ENCODE peak calls at places on chromosomes 2 and 18, in ten cellular contexts. Q is bronchial epithelial cell; A is SIG-M5; U is H9; D is heart right ventricle; Z is pancreas; P is AG20443; J is NCI-H1417; H is activated CD4-positive, alpha-beta T cell treated with anti-CD3 and anti-CD28 coated beads, Interleukin-2, amount 50 U/mL, for 4 hours; L is GM03348. K is an unnamed sample.
A peak's percentile ranks its signal among the peaks of the same experiment; 100 is the strongest.

GRCh38 chr2:128556633-128557032 is 238.0 kb upstream of the HS6ST1 start:
- DNase-seq in Z (no peak), A (no peak), P (no peak), J (no peak), L (no peak), D (no peak), H (no peak), U (no peak), Q (no peak), K (no peak)

GRCh38 chr2:239832101-239832994 is 192.8 kb downstream of the NDUFA10 start:
- DNase-seq in Z (no peak), Q (no peak), D (no peak), L (no peak), P (no peak), H (no peak), A (no peak), U (peak; percentile 19), J (no peak), K (no peak)

GRCh38 chr2:1685957-1686783 is 58.1 kb downstream of the PXDN start:
- DNase-seq in P (peak; percentile 51), U (peak; percentile 74), H (no peak), J (no peak), Z (no peak), D (no peak), A (no peak), Q (no peak), L (peak; percentile 45), K (no peak)

GRCh38 chr18:7172611-7173010 is 55.0 kb upstream of the LAMA1 start:
- DNase-seq in J (no peak), U (no peak), D (no peak), H (no peak), P (no peak), L (no peak), Z (no peak), Q (no peak), A (no peak), K (no peak)

GRCh38 chr2:84971799-84972790 is 1.1 kb downstream of the KCMF1 start:
- DNase-seq in D (peak; percentile 59), Q (peak; percentile 48), A (no peak), Z (peak; percentile 69), H (peak; percentile 58), U (no peak), P (peak; percentile 70), L (peak; percentile 64), J (peak; percentile 72), K (no peak)

GRCh38 chr2:181440919-181441318 is 16.3 kb upstream of the ITGA4 start:
- DNase-seq in D (no peak), A (no peak), Q (no peak), Z (no peak), H (no peak), L (no peak), U (no peak), P (no peak), J (no peak), K (no peak)

GRCh38 chr18:57434177-57434535 is 1.0 kb upstream of the ONECUT2 start:
- DNase-seq in P (no peak), J (peak; percentile 84), Z (no peak), D (no peak), L (no peak), H (no peak), U (peak; percentile 56), Q (no peak), A (no peak), K (no peak)

GRCh38 chr2:121099329-121100318 is 185.4 kb downstream of the TFCP2L1 start:
- DNase-seq in P (peak; percentile 48), Z (no peak), H (no peak), J (peak; percentile 15), U (peak; percentile 71), D (no peak), A (no peak), L (peak; percentile 33), Q (no peak), K (no peak)

GRCh38 chr2:180715044-180715443 is 265.4 kb upstream of the UBE2E3 start:
- DNase-seq in P (no peak), A (no peak), Z (no peak), L (no peak), H (no peak), D (no peak), Q (peak; percentile 32), U (no peak), J (peak; percentile 66), K (no peak)

GRCh38 chr2:229733606-229734205 is 19.4 kb upstream of the DNER start:
- DNase-seq in L (no peak), Z (no peak), Q (no peak), A (no peak), P (no peak), J (no peak), U (no peak), H (no peak), D (no peak), K (no peak)

GRCh38 chr2:129318581-129319421 is 660.7 kb upstream of the RAB6C start:
- DNase-seq in L (no peak), U (peak; percentile 73), P (no peak), Z (no peak), Q (no peak), D (no peak), J (peak; percentile 58), A (no peak), H (no peak), K (no peak)

GRCh38 chr18:64966667-64967066 is 784.1 kb upstream of the CDH7 start:
- DNase-seq in L (no peak), U (peak; percentile 28), Z (no peak), A (no peak), D (peak; percentile 13), P (no peak), H (no peak), J (peak; percentile 58), Q (peak; percentile 6), K (peak; percentile 17)

GRCh38 chr2:128536925-128537620 is 218.4 kb upstream of the HS6ST1 start:
- DNase-seq in J (no peak), L (peak; percentile 67), U (peak; percentile 74), D (no peak), Z (no peak), Q (peak; percentile 27), P (peak; percentile 85), A (no peak), H (no peak), K (peak; percentile 70)

GRCh38 chr2:234932591-234933168 is 19.1 kb upstream of the SH3BP4 start:
- DNase-seq in H (no peak), L (no peak), J (no peak), A (no peak), D (no peak), Q (no peak), U (peak; percentile 62), Z (no peak), P (no peak), K (no peak)

GRCh38 chr2:241225983-241226382 is 37.5 kb downstream of the ANO7 start:
- DNase-seq in P (no peak), H (no peak), Z (peak; percentile 9), L (no peak), Q (no peak), J (no peak), A (no peak), U (no peak), D (no peak), K (no peak)

GRCh38 chr2:45119038-45119437 is 109.8 kb upstream of the SIX2 start:
- DNase-seq in A (no peak), Q (peak; percentile 97), H (no peak), J (no peak), U (no peak), D (no peak), P (peak; percentile 32), L (peak; percentile 29), Z (no peak), K (no peak)

GRCh38 chr18:54828290-54828871 is at the start of gene RAB27B:
- DNase-seq in D (peak; percentile 46), Q (peak; percentile 95), L (peak; percentile 66), J (peak; percentile 82), H (peak; percentile 58), A (no peak), Z (peak; percentile 84), U (peak; percentile 91), P (peak; percentile 76), K (peak; percentile 76)

GRCh38 chr2:134367216-134367615 is 113.3 kb downstream of the MGAT5 start:
- DNase-seq in Q (no peak), U (no peak), P (no peak), J (no peak), Z (no peak), L (no peak), D (no peak), H (no peak), A (no peak), K (no peak)

GRCh38 chr2:45275806-45276205 is 266.6 kb upstream of the SIX2 start:
- DNase-seq in Q (peak; percentile 79), H (no peak), D (no peak), L (no peak), J (no peak), A (no peak), U (no peak), P (no peak), Z (no peak), K (no peak)

GRCh38 chr2:122451040-122451439 is 695.6 kb downstream of the TSN start:
- DNase-seq in Q (peak; percentile 33), U (peak; percentile 34), L (peak; percentile 23), A (no peak), P (no peak), Z (no peak), J (peak; percentile 22), D (no peak), H (no peak), K (no peak)

GRCh38 chr18:36066001-36066400 is 1.4 kb downstream of the RPRD1A start:
- DNase-seq in H (no peak), A (no peak), J (no peak), U (no peak), D (no peak), L (peak; percentile 16), Q (peak; percentile 8), P (peak; percentile 14), Z (no peak), K (no peak)